ENCODE peak calls at places on chromosomes 13 and 19, in six cellular contexts. P is adrenal gland; B is left ventricle myocardium inferior; X is CD8-positive, alpha-beta T cell; L is aorta; O is A673. I is an unnamed sample.
A peak's percentile ranks its signal among the peaks of the same experiment; 100 is the strongest.

GRCh38 chr13:73533111-73533510 is 474.3 kb downstream of the KLF5 start:
- DNase-seq in B (no peak), X (no peak), P (no peak), L (no peak), O (no peak), I (no peak)

GRCh38 chr13:47463726-47464125 is 537.3 kb downstream of the SUCLA2 start:
- DNase-seq in P (no peak), X (no peak), L (no peak), B (no peak), O (no peak), I (peak; percentile 10)

GRCh38 chr19:3544742-3545668 is 6.0 kb downstream of the TEKTIP1 start:
- DNase-seq in B (peak; percentile 71), X (peak; percentile 81), L (peak; percentile 81), P (peak; percentile 85), O (peak; percentile 61), I (peak; percentile 75)

GRCh38 chr19:11902228-11902627 is 14.6 kb downstream of the ZNF69 start:
- DNase-seq in L (no peak), P (no peak), B (no peak), X (no peak), O (no peak), I (no peak)

GRCh38 chr13:111115841-111116500 is 861 bp downstream of the ARHGEF7 start:
- DNase-seq in P (no peak), L (peak; percentile 72), B (peak; percentile 69), X (no peak), O (peak; percentile 5), I (no peak)

GRCh38 chr19:50932018-50932689 is 20.7 kb downstream of the KLK5 start:
- DNase-seq in P (no peak), L (no peak), B (no peak), X (no peak), O (no peak), I (no peak)

GRCh38 chr13:31807090-31807541 is 67.8 kb downstream of the RXFP2 start:
- DNase-seq in X (peak; percentile 50), B (no peak), L (no peak), P (no peak), O (peak; percentile 10), I (no peak)

GRCh38 chr19:17202249-17202648 is 12.9 kb upstream of the USE1 start:
- DNase-seq in X (no peak), B (no peak), O (peak; percentile 33), L (no peak), P (no peak), I (peak; percentile 28)

GRCh38 chr19:16901491-16902175 is 12.8 kb downstream of the F2RL3 start:
- DNase-seq in L (no peak), X (no peak), B (no peak), O (no peak), P (no peak), I (no peak)

GRCh38 chr19:7257148-7258041 is 36.8 kb downstream of the INSR start:
- DNase-seq in L (no peak), X (no peak), P (peak; percentile 89), B (no peak), O (peak; percentile 29), I (no peak)

GRCh38 chr13:44437356-44438233 is 64.0 kb downstream of the SERP2 start:
- DNase-seq in B (no peak), L (no peak), P (no peak), X (no peak), O (peak; percentile 72), I (peak; percentile 58)

GRCh38 chr19:50492303-50493052 is 15.8 kb upstream of the GARIN5A start:
- DNase-seq in X (no peak), B (no peak), L (peak; percentile 48), O (peak; percentile 34), P (no peak), I (no peak)

GRCh38 chr13:35917942-35918645 is 213.1 kb downstream of the DCLK1 start:
- DNase-seq in L (no peak), B (no peak), X (no peak), O (no peak), P (no peak), I (no peak)

GRCh38 chr19:35695895-35696422 is 8.4 kb upstream of the ZBTB32 start:
- DNase-seq in B (no peak), P (no peak), O (no peak), L (no peak), X (no peak), I (no peak)

GRCh38 chr13:106407338-106407737 is 128.1 kb downstream of the EFNB2 start:
- DNase-seq in P (no peak), B (no peak), X (no peak), L (no peak), O (no peak), I (no peak)

GRCh38 chr13:34344761-34345600 is 527.0 kb downstream of the RFC3 start:
- DNase-seq in B (no peak), O (no peak), P (no peak), L (no peak), X (no peak), I (no peak)

GRCh38 chr19:4482721-4483120 is 10.6 kb downstream of the HDGFL2 start:
- DNase-seq in B (no peak), P (no peak), L (no peak), X (no peak), O (no peak), I (no peak)

GRCh38 chr13:95643471-95643813 is 1.1 kb downstream of the DZIP1 start:
- DNase-seq in O (no peak), P (no peak), X (no peak), L (no peak), B (no peak), I (peak; percentile 57)

GRCh38 chr13:49499889-49500660 is 4.3 kb downstream of the PHF11 start:
- DNase-seq in B (no peak), P (no peak), X (no peak), L (no peak), O (no peak), I (peak; percentile 47)

GRCh38 chr19:18414504-18415176 is 4.6 kb upstream of the SSBP4 start:
- DNase-seq in B (peak; percentile 31), P (no peak), O (no peak), L (peak; percentile 64), X (no peak), I (no peak)

GRCh38 chr13:113151745-113152707 is 6.4 kb upstream of the PROZ start:
- DNase-seq in O (peak; percentile 58), X (peak; percentile 10), P (no peak), B (no peak), L (no peak), I (no peak)

GRCh38 chr13:73733691-73734090 is 400.5 kb downstream of the KLF12 start:
- DNase-seq in X (no peak), L (no peak), B (no peak), P (no peak), O (no peak), I (peak; percentile 67)

GRCh38 chr13:113950451-113951245 is 23.2 kb downstream of the C13orf46 start:
- DNase-seq in B (no peak), P (no peak), X (no peak), L (peak; percentile 40), O (no peak), I (no peak)

GRCh38 chr19:27777726-27778125 is 1435.2 kb downstream of the UQCRFS1 start:
- DNase-seq in X (no peak), B (no peak), P (no peak), L (no peak), O (no peak), I (no peak)

GRCh38 chr13:47211106-47211505 is 314.3 kb upstream of the HTR2A start:
- DNase-seq in O (no peak), X (no peak), L (no peak), B (no peak), P (no peak), I (peak; percentile 36)

GRCh38 chr19:13051581-13052165 is 51.0 kb downstream of the LYL1 start:
- DNase-seq in B (peak; percentile 66), X (no peak), L (peak; percentile 72), O (peak; percentile 75), P (peak; percentile 33), I (peak; percentile 96)

GRCh38 chr19:33459220-33459619 is 62.4 kb downstream of the PEPD start:
- DNase-seq in O (no peak), X (no peak), L (no peak), P (no peak), B (no peak), I (peak; percentile 1)

GRCh38 chr13:23622991-23623390 is 52.8 kb downstream of the TNFRSF19 start:
- DNase-seq in B (no peak), X (no peak), O (no peak), P (no peak), L (no peak), I (no peak)
- H3K4me1 ChIP-seq in B (peaks cover 38% of the 10 kb centered on the region), X (no peaks in the 10 kb centered on the region), O (no peaks in the 10 kb centered on the region), P (no peaks in the 10 kb centered on the region), L (no peaks in the 10 kb centered on the region), I (peaks cover 24% of the 10 kb centered on the region)

DNA sequence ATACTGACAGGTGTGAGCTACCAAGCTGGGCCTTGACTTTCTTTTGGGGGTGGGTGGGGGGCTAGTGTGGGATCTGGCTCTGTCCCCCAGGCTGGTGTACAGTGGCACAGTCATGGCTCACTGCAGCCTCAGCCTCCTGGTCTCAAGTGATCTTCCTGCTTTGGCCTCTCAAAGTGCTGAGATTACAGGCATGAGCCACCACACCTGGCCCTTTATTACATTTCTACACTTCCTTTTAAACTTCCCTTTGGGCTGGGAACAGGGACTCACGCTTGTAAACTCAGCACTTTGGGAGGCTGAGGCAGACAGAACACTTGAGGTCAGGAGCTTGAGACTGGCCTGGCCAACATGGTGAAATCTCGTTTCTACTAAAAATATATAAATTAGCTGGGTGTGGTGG is 12.0 kb downstream of the FTL start:
- DNase-seq in P (no peak), X (no peak), O (no peak), B (no peak), L (no peak), I (no peak)
- H3K27ac ChIP-seq in P (no peak overlapping the region), X (no peak overlapping the region), O (no peak overlapping the region), B (peak overlapping the region; percentile 91), L (no peak overlapping the region), I (no peak overlapping the region)

GRCh38 chr19:801030-801860 is 4.0 kb downstream of the PTBP1 start:
- DNase-seq in X (no peak), O (peak; percentile 77), B (peak; percentile 88), P (no peak), L (peak; percentile 90), I (no peak)

GRCh38 chr19:799076-799881 is 2.0 kb downstream of the PTBP1 start:
- DNase-seq in X (peak; percentile 39), P (no peak), O (peak; percentile 72), B (no peak), L (no peak), I (peak; percentile 56)

GRCh38 chr19:798415-799075 is 1.3 kb downstream of the PTBP1 start:
- DNase-seq in B (no peak), O (no peak), P (no peak), L (peak; percentile 52), X (no peak), I (no peak)

GRCh38 chr19:801861-802496 is 4.7 kb downstream of the PTBP1 start:
- DNase-seq in O (no peak), B (no peak), L (no peak), X (no peak), P (no peak), I (no peak)

GRCh38 chr19:800360-801029 is 3.2 kb downstream of the PTBP1 start:
- DNase-seq in L (no peak), P (no peak), O (no peak), B (no peak), X (no peak), I (no peak)
- H3K4me1 ChIP-seq in L (peaks cover 3% of the 10 kb centered on the region), P (peaks cover 45% of the 10 kb centered on the region), O (peaks cover 71% of the 10 kb centered on the region), B (peaks cover 88% of the 10 kb centered on the region), X (peaks cover 53% of the 10 kb centered on the region), I (peaks cover 3% of the 10 kb centered on the region)

DNA sequence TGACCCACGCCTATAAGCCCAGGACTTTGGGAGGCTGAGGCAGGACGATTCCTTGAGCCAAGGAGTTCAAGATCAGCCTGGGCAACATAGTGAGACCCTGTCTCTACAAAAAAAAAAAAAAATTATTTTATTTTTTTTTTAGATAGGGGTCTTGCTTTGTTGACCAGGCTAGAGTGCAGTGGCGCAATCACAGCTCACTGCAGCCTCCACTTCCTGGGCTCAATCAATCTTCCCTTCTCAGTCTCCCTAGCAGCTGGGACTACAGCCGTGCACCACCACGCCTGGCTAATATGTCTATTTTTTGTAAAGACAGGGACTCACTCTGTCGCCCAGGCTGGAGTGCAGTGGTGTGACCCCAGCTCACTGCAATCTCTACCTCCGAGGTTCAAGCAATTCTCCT is 4.7 kb downstream of the C19orf38 start:
- DNase-seq in P (no peak), O (no peak), B (no peak), X (no peak), L (no peak), I (no peak)
- H3K27ac ChIP-seq in P (no peak overlapping the region), O (no peak overlapping the region), B (no peak overlapping the region), X (no peak overlapping the region), L (no peak overlapping the region), I (no peak overlapping the region)